ENCODE peak calls at places on chromosomes 6 and 20, in six cellular contexts. Q is adrenal gland, K is NB4, F is heart left ventricle, O is transverse colon, D is A549. J is an unnamed sample.
A peak's percentile ranks its signal among the peaks of the same experiment; 100 is the strongest.

GRCh38 chr6:44086931-44087574 is 40.2 kb downstream of the MRPL14 start:
- DNase-seq in F (peak; percentile 67), K (no peak), D (no peak), Q (peak; percentile 96), O (no peak), J (no peak)

GRCh38 chr20:52193886-52194545 is 2.4 kb upstream of the ZFP64 start:
- DNase-seq in D (no peak), K (no peak), Q (no peak), O (peak; percentile 56), F (no peak), J (no peak)

GRCh38 chr6:30564114-30564513 is 7.0 kb downstream of the PRR3 start:
- DNase-seq in K (no peak), F (no peak), Q (no peak), D (no peak), O (no peak), J (no peak)

GRCh38 chr6:35033683-35034082 is 107.5 kb downstream of the TCP11 start:
- DNase-seq in D (no peak), F (no peak), O (no peak), Q (no peak), K (no peak), J (no peak)

GRCh38 chr6:7052441-7052936 is 55.3 kb upstream of the RREB1 start:
- DNase-seq in F (peak; percentile 71), O (peak; percentile 42), D (no peak), K (peak; percentile 91), Q (peak; percentile 85), J (peak; percentile 85)

GRCh38 chr6:82711992-82712788 is 348.6 kb downstream of the TPBG start:
- DNase-seq in D (no peak), Q (no peak), K (no peak), F (no peak), O (no peak), J (no peak)

GRCh38 chr6:119110601-119111548 is 32.4 kb upstream of the FAM184A start:
- DNase-seq in F (no peak), Q (peak; percentile 56), O (peak; percentile 14), D (no peak), K (peak; percentile 64), J (peak; percentile 16)

GRCh38 chr6:56259682-56260081 is 12.3 kb upstream of the COL21A1 start:
- DNase-seq in F (no peak), D (no peak), O (no peak), Q (no peak), K (no peak), J (no peak)

GRCh38 chr6:7633361-7633760 is 43.4 kb downstream of the SNRNP48 start:
- DNase-seq in D (no peak), K (no peak), O (no peak), Q (no peak), F (no peak), J (no peak)

GRCh38 chr20:59697082-59697481 is 92.7 kb downstream of the PHACTR3 start:
- DNase-seq in D (no peak), Q (no peak), K (no peak), O (no peak), F (no peak), J (no peak)

GRCh38 chr6:164069352-164070022 is 655.0 kb downstream of the QKI start:
- DNase-seq in Q (peak; percentile 20), K (no peak), F (peak; percentile 83), D (no peak), O (no peak), J (no peak)

GRCh38 chr6:14000901-14001300 is 76.1 kb downstream of the RNF182 start:
- DNase-seq in O (no peak), D (peak; percentile 3), F (no peak), K (no peak), Q (no peak), J (no peak)

GRCh38 chr6:47414517-47415167 is 62.9 kb upstream of the CD2AP start:
- DNase-seq in O (no peak), K (peak; percentile 41), F (no peak), Q (peak; percentile 22), D (no peak), J (no peak)

GRCh38 chr6:119137194-119138072 is 59.0 kb upstream of the FAM184A start:
- DNase-seq in Q (peak; percentile 55), K (peak; percentile 70), F (no peak), D (no peak), O (no peak), J (no peak)

GRCh38 chr6:24831771-24832718 is 33.3 kb upstream of the ARMH2 start:
- DNase-seq in O (no peak), F (no peak), D (no peak), K (no peak), Q (no peak), J (no peak)

GRCh38 chr20:19937651-19938420 is 79.3 kb upstream of the NAA20 start:
- DNase-seq in Q (no peak), D (no peak), K (peak; percentile 61), F (no peak), O (no peak), J (no peak)

DNA sequence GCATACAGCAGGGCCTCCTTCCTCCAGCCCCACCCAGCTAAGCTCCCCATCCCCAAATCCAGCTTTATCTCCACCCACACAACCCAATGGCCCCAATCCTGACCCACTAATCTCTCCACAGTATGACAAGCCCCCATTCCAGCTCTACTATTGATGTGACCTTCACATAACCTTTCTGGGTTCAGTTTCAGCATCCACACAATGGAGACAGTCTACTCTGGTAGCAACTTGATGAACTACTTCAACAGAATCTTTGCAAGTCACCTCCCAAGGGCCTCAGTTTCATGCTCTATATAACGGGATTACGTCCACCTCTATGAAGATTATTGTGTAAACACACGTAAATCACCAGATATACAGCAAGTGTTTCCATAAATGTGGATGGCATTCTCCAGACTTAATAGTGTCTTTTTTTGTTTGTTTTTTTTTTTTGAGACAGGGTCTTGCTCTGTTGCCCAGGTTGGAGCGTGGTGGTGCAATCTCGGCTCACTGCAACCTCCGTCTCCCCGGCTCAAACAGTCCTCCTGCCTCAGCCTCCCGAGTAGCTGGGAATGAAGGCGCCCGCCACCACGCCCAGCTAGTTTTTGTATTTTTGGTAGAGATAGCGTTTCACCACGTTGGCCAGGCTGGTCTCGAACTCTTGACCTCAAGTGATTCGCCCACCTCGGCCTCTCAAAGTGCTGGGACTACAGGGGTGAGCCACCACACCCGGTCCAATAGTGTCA is 1.4 kb downstream of the AHCY start:
- DNase-seq in D (no peak), Q (no peak), O (peak; percentile 10), K (no peak), F (no peak), J (peak; percentile 36)
- TF ChIP-seq POLR2A in D (no peak), Q (no peak), O (no peak), K (no peak), F (no peak), J (no peak)

DNA sequence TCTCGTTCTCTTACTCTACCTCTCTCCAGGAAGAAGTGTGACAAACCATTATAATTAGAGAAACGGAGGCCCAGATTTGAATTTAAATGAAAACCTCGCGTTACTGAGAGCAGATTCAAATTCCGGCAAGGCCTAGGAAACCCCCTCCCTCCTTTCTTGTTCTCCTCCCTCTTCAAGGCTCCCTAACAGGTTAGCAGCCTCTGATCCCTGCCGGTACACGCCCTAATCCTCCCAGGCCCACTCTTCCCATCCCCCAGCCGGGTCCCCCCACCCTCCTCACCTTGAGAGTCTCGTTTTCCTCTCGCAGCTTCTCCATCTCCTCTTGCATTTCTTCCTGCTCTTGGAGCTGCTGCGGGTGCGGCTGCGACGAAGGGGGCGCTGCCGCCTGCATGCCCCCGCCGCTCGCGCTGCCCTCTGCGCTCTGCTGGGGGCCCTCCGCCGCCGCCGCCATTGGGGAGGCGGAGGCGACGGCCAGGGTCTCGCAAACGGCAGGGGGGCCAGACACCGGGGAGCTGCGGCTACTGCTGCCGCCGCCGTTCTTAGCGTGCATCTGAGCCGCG is 3.8 kb downstream of the MTCL3 start:
- DNase-seq in K (no peak), Q (no peak), D (no peak), F (no peak), O (no peak), J (no peak)
- TF ChIP-seq CTCF in K (no peak), Q (no peak), D (no peak), F (no peak), O (no peak), J (no peak)

GRCh38 chr6:42929928-42930360 is 664 bp downstream of the CNPY3 start:
- DNase-seq in K (peak; percentile 95), O (peak; percentile 48), D (peak; percentile 15), Q (peak; percentile 33), F (peak; percentile 37), J (no peak)
- TF ChIP-seq POLR2A in K (no peak), O (no peak), D (no peak), Q (no peak), F (no peak), J (no peak)

GRCh38 chr6:161442381-161442858 is 168.6 kb upstream of the AGPAT4 start:
- DNase-seq in D (no peak), F (no peak), O (no peak), Q (no peak), K (no peak), J (no peak)

GRCh38 chr6:161443868-161444267 is 170.0 kb upstream of the AGPAT4 start:
- DNase-seq in K (no peak), D (no peak), F (peak; percentile 65), Q (no peak), O (no peak), J (no peak)

GRCh38 chr6:161444966-161445799 is 171.3 kb upstream of the AGPAT4 start:
- DNase-seq in O (no peak), F (no peak), D (no peak), Q (peak; percentile 20), K (no peak), J (no peak)

GRCh38 chr6:161446296-161446925 is 172.6 kb upstream of the AGPAT4 start:
- DNase-seq in D (no peak), K (no peak), F (no peak), O (no peak), Q (no peak), J (no peak)

DNA sequence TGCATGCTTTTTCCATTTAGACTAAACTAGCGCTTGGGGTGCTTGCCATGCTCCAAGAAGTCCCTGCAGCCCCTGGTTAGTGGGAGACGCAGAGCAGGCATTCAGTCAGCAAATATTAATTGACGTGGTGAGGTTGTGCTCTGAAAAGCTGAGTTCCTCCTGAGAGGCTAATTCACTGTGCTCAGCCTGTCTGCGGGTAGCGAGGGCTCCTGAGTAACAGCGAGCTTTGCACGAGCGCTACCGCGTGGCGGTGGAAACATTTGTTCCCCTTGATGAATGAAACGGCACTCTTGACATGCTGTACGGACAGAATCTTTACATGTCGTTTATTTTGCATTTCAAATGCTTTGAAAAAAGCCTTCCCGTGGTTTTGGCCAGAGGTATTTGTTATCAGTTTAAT is 170.6 kb upstream of the AGPAT4 start:
- DNase-seq in O (no peak), F (no peak), D (no peak), K (peak; percentile 39), Q (peak; percentile 70), J (peak; percentile 48)
- TF ChIP-seq CTCF in O (no peak), F (no peak), D (no peak), K (no peak), Q (peak; percentile 21), J (no peak)

DNA sequence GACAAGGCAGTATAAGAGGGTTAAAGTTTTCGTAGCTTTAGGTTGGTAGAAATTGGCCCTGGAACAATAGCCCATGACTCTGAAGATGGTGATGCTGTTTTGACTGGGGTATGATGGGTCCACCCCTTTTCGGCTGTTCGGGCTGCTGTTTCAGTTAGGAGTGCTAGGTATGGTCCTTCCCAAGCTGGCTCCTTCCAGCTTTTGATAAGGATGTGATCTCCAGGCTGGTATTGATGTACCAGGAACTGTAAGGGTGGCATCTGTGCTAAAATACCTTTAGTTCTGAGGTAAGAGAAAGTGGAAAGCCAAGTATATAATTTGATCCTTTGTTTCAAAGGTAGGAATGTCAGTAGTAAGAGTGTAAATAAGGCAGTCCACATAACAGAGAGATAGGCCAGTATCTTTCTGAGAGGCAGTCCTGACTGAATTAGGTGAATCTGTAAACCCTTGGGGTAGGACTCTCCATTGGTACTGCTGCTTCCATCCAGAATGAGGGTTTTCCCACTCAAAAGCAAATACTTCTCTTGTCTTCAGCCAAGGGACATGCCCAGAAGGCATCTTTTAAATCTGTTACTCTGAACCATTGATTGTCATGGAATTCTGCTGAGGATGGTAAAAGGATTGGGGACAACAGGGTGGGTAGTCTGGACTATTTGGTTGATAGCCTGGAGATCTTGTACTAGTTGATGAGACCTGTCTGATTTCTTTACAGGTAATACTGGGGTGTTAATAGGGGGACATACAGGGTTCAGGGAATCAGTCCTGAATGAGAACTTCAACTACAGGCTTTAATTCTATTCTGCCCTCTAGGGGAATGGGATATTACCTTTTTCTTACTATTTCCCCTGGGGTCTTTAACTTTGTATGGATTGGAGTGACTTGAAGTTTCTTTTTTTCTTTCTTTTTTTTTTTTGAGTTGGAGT is 6.1 kb upstream of the ZNFX1 start:
- DNase-seq in O (no peak), D (no peak), K (peak; percentile 34), F (no peak), Q (no peak), J (no peak)
- TF ChIP-seq POLR2A in O (no peak), D (no peak), K (no peak), F (no peak), Q (no peak), J (no peak)

J was measured in ovary.